ENCODE peak calls at places on chromosomes 11 and 22, in four cellular contexts. W is NCI-H524, Y is pancreas, J is PC-9. D is an unnamed sample.

GRCh38 chr11:58625086-58625485 is 2.6 kb downstream of the CNTF start:
- DNase-seq in J (no peak), W (no peak), Y (no peak), D (no peak)

GRCh38 chr22:37021041-37021440 is 1.5 kb downstream of the MPST start:
- DNase-seq in Y (no peak), J (no peak), W (no peak), D (no peak)

GRCh38 chr11:70641366-70641765 is 243.0 kb downstream of the CTTN start:
- DNase-seq in W (no peak), Y (no peak), J (no peak), D (no peak)

GRCh38 chr11:235180-235997 is 753 bp downstream of the SIRT3 start:
- DNase-seq in Y (no peak), J (no peak), W (no peak), D (no peak)

GRCh38 chr11:94725071-94725470 is 43.1 kb upstream of the AMOTL1 start:
- DNase-seq in W (no peak), J (no peak), Y (no peak), D (no peak)

GRCh38 chr11:13535819-13536218 is 40.0 kb upstream of the PTH start:
- DNase-seq in Y (no peak), J (no peak), W (peak; percentile 32), D (no peak)

GRCh38 chr22:46792841-46793261 is 30.4 kb downstream of the TBC1D22A start:
- DNase-seq in Y (no peak), W (no peak), J (no peak), D (no peak)

GRCh38 chr22:46501701-46502100 is 35.7 kb downstream of the CELSR1 start:
- DNase-seq in J (peak; percentile 87), W (no peak), Y (no peak), D (no peak)

GRCh38 chr22:43375951-43376455 is 32.8 kb upstream of the SCUBE1 start:
- DNase-seq in Y (no peak), W (no peak), J (no peak), D (no peak)

GRCh38 chr11:76371170-76371569 is 9.8 kb downstream of the THAP12 start:
- DNase-seq in W (no peak), J (no peak), Y (no peak), D (no peak)

GRCh38 chr11:122779047-122779629 is 59.2 kb upstream of the CRTAM start:
- DNase-seq in J (peak; percentile 91), Y (no peak), W (peak; percentile 8), D (no peak)

GRCh38 chr22:47206819-47207218 is 444.4 kb downstream of the TBC1D22A start:
- DNase-seq in J (no peak), W (no peak), Y (no peak), D (no peak)

GRCh38 chr22:23520875-23521441 is 59.1 kb downstream of the IGLL1 start:
- DNase-seq in J (no peak), Y (no peak), W (peak; percentile 52), D (no peak)

GRCh38 chr11:75261474-75261847 is 20.9 kb downstream of the TPBGL start:
- DNase-seq in J (no peak), Y (no peak), W (no peak), D (no peak)

GRCh38 chr11:124415356-124415923 is 9.2 kb downstream of the OR8B4 start:
- DNase-seq in W (peak; percentile 42), Y (no peak), J (peak; percentile 39), D (peak; percentile 6)

GRCh38 chr11:128424867-128425285 is 162.5 kb downstream of the ETS1 start:
- DNase-seq in W (no peak), Y (peak; percentile 82), J (no peak), D (no peak)